ENCODE peak calls at places on chromosome 17, in seven cellular contexts. One of them, this sample, is unnamed.

GRCh38 chr17:39205112-39205526 is 5.0 kb downstream of the RPL19 start:
- DNase-seq in cardiac muscle cell: no peak
- DNase-seq in dorsolateral prefrontal cortex: no peak
- DNase-seq in WTC11: no peak
- DNase-seq in AG04449: no peak
- DNase-seq in heart left ventricle: no peak
- DNase-seq in cardiac fibroblast: no peak
- DNase-seq in this sample: no peak

GRCh38 chr17:50318551-50319310 is 27.2 kb upstream of the XYLT2 start:
- DNase-seq in cardiac muscle cell: no peak
- DNase-seq in dorsolateral prefrontal cortex: no peak
- DNase-seq in WTC11: no peak
- DNase-seq in AG04449: no peak
- DNase-seq in heart left ventricle: no peak
- DNase-seq in cardiac fibroblast: no peak
- DNase-seq in this sample: no peak

GRCh38 chr17:78557598-78558039 is 19.6 kb downstream of the DNAH17 start:
- DNase-seq in cardiac muscle cell: peak; percentile 60
- DNase-seq in dorsolateral prefrontal cortex: no peak
- DNase-seq in WTC11: no peak
- DNase-seq in AG04449: peak; percentile 17
- DNase-seq in heart left ventricle: no peak
- DNase-seq in cardiac fibroblast: peak; percentile 85
- DNase-seq in this sample: peak; percentile 68

GRCh38 chr17:72926171-72926570 is 166.3 kb downstream of the SLC39A11 start:
- DNase-seq in cardiac muscle cell: no peak
- DNase-seq in dorsolateral prefrontal cortex: no peak
- DNase-seq in WTC11: no peak
- DNase-seq in AG04449: no peak
- DNase-seq in heart left ventricle: no peak
- DNase-seq in cardiac fibroblast: peak; percentile 52
- DNase-seq in this sample: peak; percentile 81

GRCh38 chr17:77959926-77960521 is 1.5 kb downstream of the TNRC6C start:
- DNase-seq in cardiac muscle cell: peak; percentile 26
- DNase-seq in dorsolateral prefrontal cortex: no peak
- DNase-seq in WTC11: no peak
- DNase-seq in AG04449: no peak
- DNase-seq in heart left ventricle: no peak
- DNase-seq in cardiac fibroblast: peak; percentile 3
- DNase-seq in this sample: peak; percentile 54

GRCh38 chr17:14149751-14150150 is 80.4 kb downstream of the COX10 start:
- DNase-seq in cardiac muscle cell: no peak
- DNase-seq in dorsolateral prefrontal cortex: no peak
- DNase-seq in WTC11: no peak
- DNase-seq in AG04449: no peak
- DNase-seq in heart left ventricle: no peak
- DNase-seq in cardiac fibroblast: no peak
- DNase-seq in this sample: no peak

GRCh38 chr17:32870969-32871368 is 6.0 kb downstream of the MYO1D start:
- DNase-seq in cardiac muscle cell: peak; percentile 30
- DNase-seq in dorsolateral prefrontal cortex: no peak
- DNase-seq in WTC11: no peak
- DNase-seq in AG04449: no peak
- DNase-seq in heart left ventricle: no peak
- DNase-seq in cardiac fibroblast: peak; percentile 68
- DNase-seq in this sample: peak; percentile 15

GRCh38 chr17:10836145-10836544 is 1.7 kb downstream of the PIRT start:
- DNase-seq in cardiac muscle cell: no peak
- DNase-seq in dorsolateral prefrontal cortex: no peak
- DNase-seq in WTC11: no peak
- DNase-seq in AG04449: no peak
- DNase-seq in heart left ventricle: no peak
- DNase-seq in cardiac fibroblast: no peak
- DNase-seq in this sample: no peak

GRCh38 chr17:46167267-46167666 is 26.0 kb downstream of the KANSL1 start:
- DNase-seq in cardiac muscle cell: peak; percentile 38
- DNase-seq in dorsolateral prefrontal cortex: no peak
- DNase-seq in WTC11: no peak
- DNase-seq in AG04449: no peak
- DNase-seq in heart left ventricle: no peak
- DNase-seq in cardiac fibroblast: no peak
- DNase-seq in this sample: no peak

GRCh38 chr17:78884148-78884870 is 18.7 kb downstream of the CEP295NL start:
- DNase-seq in cardiac muscle cell: peak; percentile 33
- DNase-seq in dorsolateral prefrontal cortex: peak; percentile 72
- DNase-seq in WTC11: no peak
- DNase-seq in AG04449: no peak
- DNase-seq in heart left ventricle: no peak
- DNase-seq in cardiac fibroblast: no peak
- DNase-seq in this sample: no peak

GRCh38 chr17:29980261-29980660 is 38.8 kb downstream of the EFCAB5 start:
- DNase-seq in cardiac muscle cell: peak; percentile 21
- DNase-seq in dorsolateral prefrontal cortex: no peak
- DNase-seq in WTC11: no peak
- DNase-seq in AG04449: no peak
- DNase-seq in heart left ventricle: no peak
- DNase-seq in cardiac fibroblast: no peak
- DNase-seq in this sample: no peak

GRCh38 chr17:58335779-58336455 is 7.3 kb upstream of the TSPOAP1 start:
- DNase-seq in cardiac muscle cell: no peak
- DNase-seq in dorsolateral prefrontal cortex: no peak
- DNase-seq in WTC11: no peak
- DNase-seq in AG04449: no peak
- DNase-seq in heart left ventricle: no peak
- DNase-seq in cardiac fibroblast: no peak
- DNase-seq in this sample: no peak

GRCh38 chr17:75365931-75366275 is 39.6 kb downstream of the GRB2 start:
- DNase-seq in cardiac muscle cell: no peak
- DNase-seq in dorsolateral prefrontal cortex: no peak
- DNase-seq in WTC11: no peak
- DNase-seq in AG04449: no peak
- DNase-seq in heart left ventricle: no peak
- DNase-seq in cardiac fibroblast: no peak
- DNase-seq in this sample: no peak
- TF ChIP-seq CTCF in cardiac muscle cell: no peak
- TF ChIP-seq CTCF in dorsolateral prefrontal cortex: no peak
- TF ChIP-seq CTCF in WTC11: no peak
- TF ChIP-seq CTCF in AG04449: no peak
- TF ChIP-seq CTCF in heart left ventricle: no peak
- TF ChIP-seq CTCF in cardiac fibroblast: no peak
- TF ChIP-seq CTCF in this sample: no peak

GRCh38 chr17:56880133-56880532 is 33.7 kb downstream of the TRIM25 start:
- DNase-seq in cardiac muscle cell: no peak
- DNase-seq in dorsolateral prefrontal cortex: no peak
- DNase-seq in WTC11: no peak
- DNase-seq in AG04449: no peak
- DNase-seq in heart left ventricle: no peak
- DNase-seq in cardiac fibroblast: no peak
- DNase-seq in this sample: no peak
- TF ChIP-seq CTCF in cardiac muscle cell: no peak
- TF ChIP-seq CTCF in dorsolateral prefrontal cortex: no peak
- TF ChIP-seq CTCF in WTC11: no peak
- TF ChIP-seq CTCF in AG04449: no peak
- TF ChIP-seq CTCF in heart left ventricle: no peak
- TF ChIP-seq CTCF in cardiac fibroblast: no peak
- TF ChIP-seq CTCF in this sample: no peak

DNA sequence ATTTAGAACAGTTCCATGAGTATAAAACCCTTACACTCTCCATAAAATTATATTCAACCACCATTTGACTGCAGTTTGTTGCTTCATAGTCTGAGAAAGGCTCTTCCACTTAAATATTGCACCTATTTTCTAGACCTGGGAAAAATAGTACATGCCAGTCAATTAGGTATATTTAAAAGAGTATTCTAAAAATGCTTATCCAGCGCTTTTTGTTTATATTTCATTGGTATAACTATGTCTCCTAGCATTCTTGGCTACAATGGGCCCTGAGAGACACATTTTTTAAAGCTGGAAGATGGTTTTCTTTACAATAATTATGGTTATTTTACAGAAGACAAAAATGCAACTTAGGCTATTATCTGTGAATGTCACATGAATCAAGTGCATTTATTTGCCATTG is 439.4 kb downstream of the KCNJ18 start:
- DNase-seq in cardiac muscle cell: no peak
- DNase-seq in dorsolateral prefrontal cortex: no peak
- DNase-seq in WTC11: no peak
- DNase-seq in AG04449: no peak
- DNase-seq in heart left ventricle: no peak
- DNase-seq in cardiac fibroblast: no peak
- DNase-seq in this sample: no peak
- TF ChIP-seq CTCF in cardiac muscle cell: no peak
- TF ChIP-seq CTCF in dorsolateral prefrontal cortex: no peak
- TF ChIP-seq CTCF in WTC11: no peak
- TF ChIP-seq CTCF in AG04449: no peak
- TF ChIP-seq CTCF in heart left ventricle: no peak
- TF ChIP-seq CTCF in cardiac fibroblast: no peak
- TF ChIP-seq CTCF in this sample: no peak

DNA sequence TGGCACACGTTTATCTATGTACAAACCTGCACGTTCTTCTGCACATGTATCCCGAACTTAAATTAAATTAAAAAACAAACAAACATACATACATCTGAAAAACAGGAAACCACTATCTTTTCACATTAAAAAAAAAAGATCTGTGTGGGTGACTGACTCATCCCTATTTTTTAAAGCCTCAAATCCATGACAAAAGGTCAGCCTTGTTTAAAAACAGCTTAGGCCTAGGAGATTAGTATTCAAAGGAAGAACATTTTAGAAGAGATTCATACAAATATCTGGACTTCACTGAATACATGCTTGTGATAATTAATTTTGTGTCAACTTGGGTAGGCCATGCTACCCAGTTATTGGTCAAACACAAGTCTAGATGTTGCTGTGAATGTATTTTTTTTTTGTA is 4.6 kb upstream of the PRKAR1A start:
- DNase-seq in cardiac muscle cell: peak; percentile 32
- DNase-seq in dorsolateral prefrontal cortex: no peak
- DNase-seq in WTC11: no peak
- DNase-seq in AG04449: no peak
- DNase-seq in heart left ventricle: no peak
- DNase-seq in cardiac fibroblast: peak; percentile 20
- DNase-seq in this sample: peak; percentile 33
- TF ChIP-seq CTCF in cardiac muscle cell: no peak
- TF ChIP-seq CTCF in dorsolateral prefrontal cortex: no peak
- TF ChIP-seq CTCF in WTC11: no peak
- TF ChIP-seq CTCF in AG04449: no peak
- TF ChIP-seq CTCF in heart left ventricle: no peak
- TF ChIP-seq CTCF in cardiac fibroblast: no peak
- TF ChIP-seq CTCF in this sample: no peak

GRCh38 chr17:5883775-5884665 is 186.2 kb upstream of the WSCD1 start:
- DNase-seq in cardiac muscle cell: no peak
- DNase-seq in dorsolateral prefrontal cortex: no peak
- DNase-seq in WTC11: no peak
- DNase-seq in AG04449: no peak
- DNase-seq in heart left ventricle: no peak
- DNase-seq in cardiac fibroblast: no peak
- DNase-seq in this sample: no peak

GRCh38 chr17:5879424-5879823 is 190.8 kb upstream of the WSCD1 start:
- DNase-seq in cardiac muscle cell: no peak
- DNase-seq in dorsolateral prefrontal cortex: no peak
- DNase-seq in WTC11: no peak
- DNase-seq in AG04449: no peak
- DNase-seq in heart left ventricle: no peak
- DNase-seq in cardiac fibroblast: no peak
- DNase-seq in this sample: no peak

GRCh38 chr17:5881849-5882248 is 188.3 kb upstream of the WSCD1 start:
- DNase-seq in cardiac muscle cell: no peak
- DNase-seq in dorsolateral prefrontal cortex: no peak
- DNase-seq in WTC11: no peak
- DNase-seq in AG04449: no peak
- DNase-seq in heart left ventricle: no peak
- DNase-seq in cardiac fibroblast: no peak
- DNase-seq in this sample: no peak

GRCh38 chr17:5888811-5889210 is 181.4 kb upstream of the WSCD1 start:
- DNase-seq in cardiac muscle cell: no peak
- DNase-seq in dorsolateral prefrontal cortex: no peak
- DNase-seq in WTC11: no peak
- DNase-seq in AG04449: no peak
- DNase-seq in heart left ventricle: no peak
- DNase-seq in cardiac fibroblast: no peak
- DNase-seq in this sample: peak; percentile 4

DNA sequence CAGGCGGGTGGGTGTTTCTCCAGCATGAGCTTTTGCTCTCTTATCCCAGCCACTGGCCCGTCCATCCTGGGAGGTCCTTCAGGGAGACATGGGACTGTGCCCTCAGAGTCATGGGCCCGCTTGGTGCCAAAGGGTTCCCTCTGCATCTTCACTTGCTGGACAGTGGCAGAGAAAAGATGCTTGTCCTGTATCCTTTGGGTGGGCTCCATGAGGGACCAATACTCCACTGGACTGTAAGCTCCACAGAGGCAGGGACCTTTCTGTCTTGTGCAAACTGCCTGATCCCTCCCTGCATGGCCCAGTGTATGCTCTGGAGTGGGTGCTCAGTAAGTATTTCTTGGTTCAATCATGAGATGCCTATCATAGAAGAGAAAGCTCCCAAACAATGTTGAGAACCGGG is 184.8 kb upstream of the WSCD1 start:
- DNase-seq in cardiac muscle cell: no peak
- DNase-seq in dorsolateral prefrontal cortex: no peak
- DNase-seq in WTC11: no peak
- DNase-seq in AG04449: no peak
- DNase-seq in heart left ventricle: no peak
- DNase-seq in cardiac fibroblast: no peak
- DNase-seq in this sample: no peak
- TF ChIP-seq CTCF in cardiac muscle cell: no peak
- TF ChIP-seq CTCF in dorsolateral prefrontal cortex: no peak
- TF ChIP-seq CTCF in WTC11: no peak
- TF ChIP-seq CTCF in AG04449: no peak
- TF ChIP-seq CTCF in heart left ventricle: no peak
- TF ChIP-seq CTCF in cardiac fibroblast: no peak
- TF ChIP-seq CTCF in this sample: no peak

This sample was measured in choroid plexus epithelial cell.